ENCODE peak calls at places on chromosomes 7 and 10, in ten cellular contexts. One of them, this sample, is unnamed.

GRCh38 chr10:69497611-69498390 is 46.5 kb downstream of the TSPAN15 start:
- DNase-seq in osteocyte: no peak
- DNase-seq in ureter: no peak
- DNase-seq in fibroblast of pulmonary artery: no peak
- DNase-seq in astrocyte of the cerebellum: no peak
- DNase-seq in posterior vena cava: peak; percentile 71
- DNase-seq in NCI-H1105: no peak
- DNase-seq in hepatic stellate cell: no peak
- DNase-seq in kidney epithelial cell: no peak
- DNase-seq in NCI-H1417: no peak
- DNase-seq in this sample: no peak

GRCh38 chr7:106927541-106927940 is 62.5 kb downstream of the PIK3CG start:
- DNase-seq in osteocyte: no peak
- DNase-seq in ureter: no peak
- DNase-seq in fibroblast of pulmonary artery: no peak
- DNase-seq in astrocyte of the cerebellum: no peak
- DNase-seq in posterior vena cava: no peak
- DNase-seq in NCI-H1105: no peak
- DNase-seq in hepatic stellate cell: no peak
- DNase-seq in kidney epithelial cell: no peak
- DNase-seq in NCI-H1417: no peak
- DNase-seq in this sample: no peak

GRCh38 chr7:158828343-158829020 is 827 bp downstream of the ESYT2 start:
- DNase-seq in osteocyte: peak; percentile 86
- DNase-seq in ureter: peak; percentile 71
- DNase-seq in fibroblast of pulmonary artery: no peak
- DNase-seq in astrocyte of the cerebellum: no peak
- DNase-seq in posterior vena cava: peak; percentile 88
- DNase-seq in NCI-H1105: peak; percentile 35
- DNase-seq in hepatic stellate cell: no peak
- DNase-seq in kidney epithelial cell: no peak
- DNase-seq in NCI-H1417: peak; percentile 34
- DNase-seq in this sample: no peak

GRCh38 chr7:50069613-50070012 is 23.4 kb downstream of the ZPBP start:
- DNase-seq in osteocyte: no peak
- DNase-seq in ureter: peak; percentile 53
- DNase-seq in fibroblast of pulmonary artery: peak; percentile 3
- DNase-seq in astrocyte of the cerebellum: no peak
- DNase-seq in posterior vena cava: peak; percentile 83
- DNase-seq in NCI-H1105: no peak
- DNase-seq in hepatic stellate cell: no peak
- DNase-seq in kidney epithelial cell: no peak
- DNase-seq in NCI-H1417: no peak
- DNase-seq in this sample: no peak

GRCh38 chr7:22121702-22122474 is 176.2 kb upstream of the CDCA7L start:
- DNase-seq in osteocyte: peak; percentile 34
- DNase-seq in ureter: no peak
- DNase-seq in fibroblast of pulmonary artery: peak; percentile 83
- DNase-seq in astrocyte of the cerebellum: no peak
- DNase-seq in posterior vena cava: no peak
- DNase-seq in NCI-H1105: no peak
- DNase-seq in hepatic stellate cell: no peak
- DNase-seq in kidney epithelial cell: no peak
- DNase-seq in NCI-H1417: no peak
- DNase-seq in this sample: no peak

GRCh38 chr10:126661841-126662520 is 8.5 kb downstream of the C10orf90 start:
- DNase-seq in osteocyte: no peak
- DNase-seq in ureter: no peak
- DNase-seq in fibroblast of pulmonary artery: no peak
- DNase-seq in astrocyte of the cerebellum: no peak
- DNase-seq in posterior vena cava: no peak
- DNase-seq in NCI-H1105: no peak
- DNase-seq in hepatic stellate cell: no peak
- DNase-seq in kidney epithelial cell: no peak
- DNase-seq in NCI-H1417: no peak
- DNase-seq in this sample: no peak

GRCh38 chr10:51117794-51118193 is 43.5 kb downstream of the PRKG1 start:
- DNase-seq in osteocyte: no peak
- DNase-seq in ureter: no peak
- DNase-seq in fibroblast of pulmonary artery: peak; percentile 14
- DNase-seq in astrocyte of the cerebellum: no peak
- DNase-seq in posterior vena cava: no peak
- DNase-seq in NCI-H1105: no peak
- DNase-seq in hepatic stellate cell: peak; percentile 5
- DNase-seq in kidney epithelial cell: no peak
- DNase-seq in NCI-H1417: no peak
- DNase-seq in this sample: no peak

GRCh38 chr7:41247128-41247865 is 455.6 kb downstream of the INHBA start:
- DNase-seq in osteocyte: no peak
- DNase-seq in ureter: no peak
- DNase-seq in fibroblast of pulmonary artery: no peak
- DNase-seq in astrocyte of the cerebellum: peak; percentile 24
- DNase-seq in posterior vena cava: no peak
- DNase-seq in NCI-H1105: no peak
- DNase-seq in hepatic stellate cell: no peak
- DNase-seq in kidney epithelial cell: peak; percentile 44
- DNase-seq in NCI-H1417: no peak
- DNase-seq in this sample: no peak

GRCh38 chr10:78972160-78972946 is 96.4 kb upstream of the ZMIZ1 start:
- DNase-seq in osteocyte: peak; percentile 92
- DNase-seq in ureter: peak; percentile 74
- DNase-seq in fibroblast of pulmonary artery: peak; percentile 70
- DNase-seq in astrocyte of the cerebellum: peak; percentile 61
- DNase-seq in posterior vena cava: peak; percentile 96
- DNase-seq in NCI-H1105: no peak
- DNase-seq in hepatic stellate cell: peak; percentile 90
- DNase-seq in kidney epithelial cell: no peak
- DNase-seq in NCI-H1417: no peak
- DNase-seq in this sample: no peak

GRCh38 chr10:78543749-78544446 is 510.2 kb downstream of the RPS24 start:
- DNase-seq in osteocyte: no peak
- DNase-seq in ureter: peak; percentile 80
- DNase-seq in fibroblast of pulmonary artery: peak; percentile 91
- DNase-seq in astrocyte of the cerebellum: peak; percentile 97
- DNase-seq in posterior vena cava: peak; percentile 93
- DNase-seq in NCI-H1105: no peak
- DNase-seq in hepatic stellate cell: no peak
- DNase-seq in kidney epithelial cell: no peak
- DNase-seq in NCI-H1417: no peak
- DNase-seq in this sample: no peak

GRCh38 chr10:99711129-99711719 is 20.7 kb downstream of the COX15 start:
- DNase-seq in osteocyte: no peak
- DNase-seq in ureter: no peak
- DNase-seq in fibroblast of pulmonary artery: peak; percentile 81
- DNase-seq in astrocyte of the cerebellum: peak; percentile 45
- DNase-seq in posterior vena cava: no peak
- DNase-seq in NCI-H1105: peak; percentile 13
- DNase-seq in hepatic stellate cell: peak; percentile 27
- DNase-seq in kidney epithelial cell: no peak
- DNase-seq in NCI-H1417: no peak
- DNase-seq in this sample: no peak

GRCh38 chr7:79806161-79806734 is 328.4 kb upstream of the GNAI1 start:
- DNase-seq in osteocyte: no peak
- DNase-seq in ureter: no peak
- DNase-seq in fibroblast of pulmonary artery: peak; percentile 60
- DNase-seq in astrocyte of the cerebellum: no peak
- DNase-seq in posterior vena cava: no peak
- DNase-seq in NCI-H1105: no peak
- DNase-seq in hepatic stellate cell: no peak
- DNase-seq in kidney epithelial cell: no peak
- DNase-seq in NCI-H1417: peak; percentile 7
- DNase-seq in this sample: no peak

GRCh38 chr7:28688651-28689050 is 269.5 kb downstream of the TRIL start:
- DNase-seq in osteocyte: no peak
- DNase-seq in ureter: no peak
- DNase-seq in fibroblast of pulmonary artery: peak; percentile 71
- DNase-seq in astrocyte of the cerebellum: peak; percentile 67
- DNase-seq in posterior vena cava: no peak
- DNase-seq in NCI-H1105: no peak
- DNase-seq in hepatic stellate cell: no peak
- DNase-seq in kidney epithelial cell: no peak
- DNase-seq in NCI-H1417: no peak
- DNase-seq in this sample: no peak

GRCh38 chr7:100044719-100045118 is 4.9 kb upstream of the ZSCAN21 start:
- DNase-seq in osteocyte: no peak
- DNase-seq in ureter: peak; percentile 52
- DNase-seq in fibroblast of pulmonary artery: no peak
- DNase-seq in astrocyte of the cerebellum: no peak
- DNase-seq in posterior vena cava: no peak
- DNase-seq in NCI-H1105: no peak
- DNase-seq in hepatic stellate cell: no peak
- DNase-seq in kidney epithelial cell: no peak
- DNase-seq in NCI-H1417: no peak
- DNase-seq in this sample: no peak

GRCh38 chr10:110893559-110894179 is 21.9 kb downstream of the PDCD4 start:
- DNase-seq in osteocyte: no peak
- DNase-seq in ureter: no peak
- DNase-seq in fibroblast of pulmonary artery: peak; percentile 64
- DNase-seq in astrocyte of the cerebellum: no peak
- DNase-seq in posterior vena cava: no peak
- DNase-seq in NCI-H1105: peak; percentile 36
- DNase-seq in hepatic stellate cell: no peak
- DNase-seq in kidney epithelial cell: no peak
- DNase-seq in NCI-H1417: peak; percentile 37
- DNase-seq in this sample: no peak

GRCh38 chr7:106167439-106168136 is 55.5 kb upstream of the SYPL1 start:
- DNase-seq in osteocyte: no peak
- DNase-seq in ureter: no peak
- DNase-seq in fibroblast of pulmonary artery: peak; percentile 46
- DNase-seq in astrocyte of the cerebellum: no peak
- DNase-seq in posterior vena cava: no peak
- DNase-seq in NCI-H1105: no peak
- DNase-seq in hepatic stellate cell: no peak
- DNase-seq in kidney epithelial cell: no peak
- DNase-seq in NCI-H1417: no peak
- DNase-seq in this sample: no peak